ENCODE peak calls at places on chromosomes 4 and X, in seven cellular contexts. W, B, D, J, H, P and Z are unnamed samples.

GRCh38 chrX:17174671-17175070 is 200.3 kb upstream of the NHS start:
- DNase-seq in W (no peak), B (no peak), D (no peak), J (no peak), H (no peak), P (peak; percentile 18), Z (no peak)

GRCh38 chr4:156321203-156321602 is 367.5 kb upstream of the CTSO start:
- DNase-seq in W (no peak), B (no peak), D (peak; percentile 84), J (no peak), H (no peak), P (no peak), Z (no peak)

GRCh38 chr4:126957555-126958440 is 675.0 kb upstream of the INTU start:
- DNase-seq in W (no peak), B (no peak), D (no peak), J (no peak), H (no peak), P (no peak), Z (no peak)

GRCh38 chrX:108704839-108705238 is 31.5 kb downstream of the IRS4 start:
- DNase-seq in W (no peak), B (no peak), D (no peak), J (no peak), H (no peak), P (no peak), Z (no peak)

GRCh38 chr4:88318751-88319350 is 34.5 kb upstream of the PPM1K start:
- DNase-seq in W (no peak), B (no peak), D (no peak), J (no peak), H (no peak), P (no peak), Z (peak; percentile 71)

GRCh38 chrX:69705818-69706217 is 89.9 kb downstream of the EDA start:
- DNase-seq in W (no peak), B (no peak), D (no peak), J (no peak), H (no peak), P (no peak), Z (no peak)

GRCh38 chr4:28277931-28278330 is 1417.3 kb downstream of the STIM2 start:
- DNase-seq in W (no peak), B (no peak), D (no peak), J (no peak), H (no peak), P (no peak), Z (no peak)

GRCh38 chr4:181976743-181977142 is 266.5 kb upstream of the TENM3 start:
- DNase-seq in W (no peak), B (no peak), D (no peak), J (no peak), H (no peak), P (no peak), Z (no peak)

GRCh38 chr4:129164243-129164642 is 68.3 kb downstream of the C4orf33 start:
- DNase-seq in W (no peak), B (no peak), D (no peak), J (no peak), H (no peak), P (no peak), Z (no peak)

GRCh38 chrX:68878977-68879376 is 50.2 kb downstream of the EFNB1 start:
- DNase-seq in W (no peak), B (no peak), D (no peak), J (no peak), H (no peak), P (no peak), Z (peak; percentile 25)

GRCh38 chrX:12791253-12792228 is at the start of gene PRPS2:
- DNase-seq in W (peak; percentile 60), B (peak; percentile 68), D (no peak), J (peak; percentile 83), H (peak; percentile 34), P (peak; percentile 68), Z (peak; percentile 57)

GRCh38 chr4:1216869-1217294 is 32.0 kb downstream of the CTBP1 start:
- DNase-seq in W (peak; percentile 45), B (no peak), D (no peak), J (no peak), H (no peak), P (no peak), Z (no peak)

GRCh38 chrX:78321809-78322208 is 5.6 kb downstream of the CYSLTR1 start:
- DNase-seq in W (no peak), B (no peak), D (no peak), J (no peak), H (no peak), P (no peak), Z (peak; percentile 58)

GRCh38 chr4:10461091-10461849 is 4.0 kb upstream of the ZNF518B start:
- DNase-seq in W (peak; percentile 75), B (no peak), D (no peak), J (no peak), H (peak; percentile 36), P (peak; percentile 76), Z (peak; percentile 18)

GRCh38 chrX:74924449-74925209 is 623 bp downstream of the NEXMIF start:
- DNase-seq in W (no peak), B (peak; percentile 50), D (peak; percentile 20), J (peak; percentile 80), H (peak; percentile 5), P (peak; percentile 68), Z (peak; percentile 46)

GRCh38 chr4:118352843-118353373 is at the start of gene PRSS12:
- DNase-seq in W (peak; percentile 54), B (peak; percentile 76), D (no peak), J (peak; percentile 70), H (peak; percentile 38), P (peak; percentile 95), Z (peak; percentile 30)

GRCh38 chr4:57614533-57614932 is 504.3 kb upstream of the IGFBP7 start:
- DNase-seq in W (no peak), B (no peak), D (no peak), J (no peak), H (no peak), P (no peak), Z (no peak)

GRCh38 chr4:48949086-48949485 is 37.0 kb upstream of the CWH43 start:
- DNase-seq in W (no peak), B (no peak), D (no peak), J (no peak), H (no peak), P (no peak), Z (no peak)

GRCh38 chrX:23317799-23318724 is 16.6 kb upstream of the PTCHD1 start:
- DNase-seq in W (no peak), B (no peak), D (no peak), J (no peak), H (no peak), P (peak; percentile 45), Z (no peak)

GRCh38 chr4:93319011-93319410 is 509.5 kb upstream of the ATOH1 start:
- DNase-seq in W (no peak), B (no peak), D (no peak), J (no peak), H (no peak), P (no peak), Z (no peak)

GRCh38 chr4:184409911-184410692 is 64.2 kb downstream of the IRF2 start:
- DNase-seq in W (no peak), B (no peak), D (no peak), J (no peak), H (no peak), P (no peak), Z (no peak)

GRCh38 chrX:104987063-104987462 is 233.4 kb downstream of the TEX13A start:
- DNase-seq in W (no peak), B (no peak), D (peak; percentile 11), J (no peak), H (no peak), P (no peak), Z (no peak)

GRCh38 chr4:13483142-13484044 is 747 bp downstream of the RAB28 start:
- DNase-seq in W (no peak), B (peak; percentile 13), D (no peak), J (peak; percentile 85), H (no peak), P (no peak), Z (peak; percentile 27)

GRCh38 chr4:7256989-7257810 is 64.9 kb downstream of the SORCS2 start:
- DNase-seq in W (no peak), B (peak; percentile 81), D (no peak), J (peak; percentile 91), H (no peak), P (peak; percentile 63), Z (no peak)

GRCh38 chr4:3868841-3869572 is 102.8 kb downstream of the ADRA2C start:
- DNase-seq in W (no peak), B (no peak), D (no peak), J (peak; percentile 46), H (no peak), P (peak; percentile 7), Z (no peak)

GRCh38 chr4:7904108-7904516 is 35.5 kb downstream of the AFAP1 start:
- DNase-seq in W (no peak), B (no peak), D (peak; percentile 90), J (no peak), H (no peak), P (peak; percentile 70), Z (no peak)